ENCODE peak calls at places on chromosomes 3 and 15, in eight cellular contexts. Z, I, D, Y, B, O, V and N are unnamed samples.

GRCh38 chr3:105085506-105085905 is 281.2 kb upstream of the ALCAM start:
- DNase-seq in Z (no peak), I (no peak), D (peak; percentile 20), Y (no peak), B (no peak), O (no peak), V (no peak), N (no peak)

GRCh38 chr3:14890470-14890869 is 56.9 kb upstream of the NR2C2 start:
- DNase-seq in Z (no peak), I (no peak), D (no peak), Y (no peak), B (no peak), O (no peak), V (no peak), N (no peak)

GRCh38 chr3:62332771-62333381 is 40.5 kb downstream of the FEZF2 start:
- DNase-seq in Z (no peak), I (peak; percentile 25), D (peak; percentile 57), Y (no peak), B (no peak), O (peak; percentile 0), V (peak; percentile 40), N (no peak)

GRCh38 chr15:25268166-25268565 is 170.7 kb downstream of the UBE3A start:
- DNase-seq in Z (no peak), I (no peak), D (no peak), Y (no peak), B (no peak), O (no peak), V (no peak), N (no peak)

GRCh38 chr3:40924559-40925058 is 274.7 kb upstream of the CTNNB1 start:
- DNase-seq in Z (peak; percentile 54), I (no peak), D (no peak), Y (no peak), B (no peak), O (peak; percentile 64), V (no peak), N (no peak)

GRCh38 chr3:65233561-65233960 is 545.8 kb upstream of the ADAMTS9 start:
- DNase-seq in Z (no peak), I (no peak), D (no peak), Y (no peak), B (no peak), O (no peak), V (no peak), N (no peak)

GRCh38 chr3:67083277-67083676 is 85.2 kb downstream of the KBTBD8 start:
- DNase-seq in Z (no peak), I (no peak), D (peak; percentile 12), Y (no peak), B (peak; percentile 5), O (no peak), V (no peak), N (no peak)

GRCh38 chr15:73108676-73109075 is 56.4 kb downstream of the NEO1 start:
- DNase-seq in Z (no peak), I (no peak), D (no peak), Y (no peak), B (no peak), O (no peak), V (no peak), N (no peak)

GRCh38 chr3:115330406-115330805 is 183.3 kb upstream of the ZBTB20 start:
- DNase-seq in Z (no peak), I (no peak), D (peak; percentile 35), Y (no peak), B (peak; percentile 18), O (no peak), V (no peak), N (no peak)

GRCh38 chr3:130841357-130841756 is 52.5 kb upstream of the ATP2C1 start:
- DNase-seq in Z (no peak), I (no peak), D (no peak), Y (no peak), B (no peak), O (no peak), V (no peak), N (no peak)

GRCh38 chr3:42660898-42661297 is 7.4 kb downstream of the ZBTB47 start:
- DNase-seq in Z (no peak), I (no peak), D (no peak), Y (no peak), B (no peak), O (no peak), V (peak; percentile 9), N (no peak)

GRCh38 chr15:78156653-78157052 is 7.5 kb downstream of the IDH3A start:
- DNase-seq in Z (no peak), I (no peak), D (no peak), Y (no peak), B (no peak), O (no peak), V (no peak), N (no peak)

GRCh38 chr15:45522931-45523331 is 376 bp upstream of the SLC30A4 start:
- DNase-seq in Z (no peak), I (no peak), D (peak; percentile 44), Y (no peak), B (no peak), O (peak; percentile 28), V (no peak), N (no peak)

GRCh38 chr3:186241910-186242821 is 119.9 kb downstream of the DGKG start:
- DNase-seq in Z (peak; percentile 11), I (peak; percentile 23), D (peak; percentile 80), Y (peak; percentile 44), B (peak; percentile 93), O (peak; percentile 13), V (peak; percentile 15), N (no peak)

GRCh38 chr3:47910777-47911440 is 105.3 kb downstream of the MAP4 start:
- DNase-seq in Z (no peak), I (no peak), D (peak; percentile 69), Y (no peak), B (peak; percentile 83), O (no peak), V (no peak), N (no peak)

GRCh38 chr3:71428841-71429609 is 154.5 kb downstream of the FOXP1 start:
- DNase-seq in Z (no peak), I (no peak), D (peak; percentile 48), Y (no peak), B (peak; percentile 6), O (peak; percentile 42), V (no peak), N (no peak)

GRCh38 chr3:138729279-138729678 is 105.4 kb downstream of the PIK3CB start:
- DNase-seq in Z (no peak), I (no peak), D (no peak), Y (no peak), B (no peak), O (no peak), V (no peak), N (no peak)

GRCh38 chr15:98856540-98856907 is 151.1 kb downstream of the PGPEP1L start:
- DNase-seq in Z (no peak), I (no peak), D (peak; percentile 93), Y (no peak), B (peak; percentile 41), O (no peak), V (no peak), N (no peak)

GRCh38 chr3:195761503-195762248 is 40.9 kb downstream of the MUC20 start:
- DNase-seq in Z (no peak), I (no peak), D (no peak), Y (no peak), B (no peak), O (peak; percentile 57), V (no peak), N (no peak)

GRCh38 chr15:43968551-43968950 is 141.7 kb downstream of the WDR76 start:
- DNase-seq in Z (no peak), I (no peak), D (no peak), Y (no peak), B (no peak), O (no peak), V (no peak), N (no peak)

GRCh38 chr15:28936481-28936881 is 50.7 kb downstream of the APBA2 start:
- DNase-seq in Z (no peak), I (no peak), D (no peak), Y (no peak), B (no peak), O (peak; percentile 41), V (no peak), N (no peak)